ENCODE peak calls at places on chromosomes 7 and 10, in seven cellular contexts. S, H, G, J, U, T and M are unnamed samples.

GRCh38 chr10:131109291-131109690 is 202.2 kb downstream of the TCERG1L start:
- DNase-seq in S (no peak), H (no peak), G (no peak), J (no peak), U (no peak), T (no peak), M (no peak)

GRCh38 chr10:58531084-58531695 is 18.5 kb downstream of the BICC1 start:
- DNase-seq in S (peak), H (no peak), G (no peak), J (peak), U (peak), T (no peak), M (peak)

GRCh38 chr7:77327067-77327931 is 88.8 kb downstream of the GSAP start:
- DNase-seq in S (peak), H (peak), G (no peak), J (peak), U (peak), T (peak), M (no peak)

GRCh38 chr7:74490546-74490945 is 36.8 kb downstream of the GTF2IRD1 start:
- DNase-seq in S (no peak), H (no peak), G (no peak), J (no peak), U (no peak), T (no peak), M (no peak)

GRCh38 chr10:24344279-24344678 is 135.3 kb downstream of the KIAA1217 start:
- DNase-seq in S (no peak), H (no peak), G (no peak), J (no peak), U (no peak), T (no peak), M (no peak)

GRCh38 chr7:133570321-133570720 is 317.4 kb downstream of the EXOC4 start:
- DNase-seq in S (no peak), H (no peak), G (no peak), J (no peak), U (no peak), T (no peak), M (no peak)

GRCh38 chr7:116692599-116693308 is 20.8 kb downstream of the MET start:
- DNase-seq in S (no peak), H (no peak), G (no peak), J (no peak), U (no peak), T (no peak), M (no peak)

GRCh38 chr7:51731086-51731485 is 414.5 kb upstream of the COBL start:
- DNase-seq in S (no peak), H (no peak), G (no peak), J (no peak), U (no peak), T (no peak), M (no peak)